ENCODE peak calls at places on chromosome 3, in four cellular contexts. One of them, this sample, is unnamed.

GRCh38 chr3:127525373-127525772 is 65.2 kb downstream of the TPRA1 start:
- DNase-seq in K562: peak; percentile 45
- DNase-seq in GM12878: no peak
- DNase-seq in HepG2: peak; percentile 27
- DNase-seq in this sample: no peak

GRCh38 chr3:33440578-33441321 is 545 bp upstream of the UBP1 start:
- DNase-seq in GM12878: peak; percentile 100
- DNase-seq in K562: peak; percentile 100
- DNase-seq in HepG2: peak; percentile 100
- DNase-seq in this sample: peak; percentile 100

GRCh38 chr3:85933326-85933725 is 974.5 kb downstream of the CADM2 start:
- DNase-seq in HepG2: no peak
- DNase-seq in GM12878: no peak
- DNase-seq in K562: no peak
- DNase-seq in this sample: no peak

GRCh38 chr3:188861847-188862740 is 309.7 kb upstream of the TPRG1 start:
- DNase-seq in HepG2: no peak
- DNase-seq in K562: no peak
- DNase-seq in GM12878: no peak
- DNase-seq in this sample: no peak

GRCh38 chr3:67301556-67301955 is 303.4 kb downstream of the KBTBD8 start:
- DNase-seq in K562: no peak
- DNase-seq in GM12878: no peak
- DNase-seq in HepG2: no peak
- DNase-seq in this sample: no peak

GRCh38 chr3:155603302-155603701 is 141.6 kb downstream of the PLCH1 start:
- DNase-seq in K562: no peak
- DNase-seq in HepG2: no peak
- DNase-seq in GM12878: no peak
- DNase-seq in this sample: no peak

GRCh38 chr3:110101361-110101760 is 764.0 kb upstream of the DPPA4 start:
- DNase-seq in GM12878: no peak
- DNase-seq in HepG2: no peak
- DNase-seq in K562: no peak
- DNase-seq in this sample: no peak

GRCh38 chr3:172260381-172260780 is 187.9 kb downstream of the GHSR start:
- DNase-seq in HepG2: no peak
- DNase-seq in K562: no peak
- DNase-seq in GM12878: no peak
- DNase-seq in this sample: no peak

GRCh38 chr3:149657458-149657795 is 398 bp downstream of the WWTR1 start:
- DNase-seq in HepG2: no peak
- DNase-seq in GM12878: no peak
- DNase-seq in K562: no peak
- DNase-seq in this sample: peak; percentile 71

GRCh38 chr3:4060608-4061007 is 242.6 kb upstream of the SETMAR start:
- DNase-seq in HepG2: no peak
- DNase-seq in GM12878: no peak
- DNase-seq in K562: no peak
- DNase-seq in this sample: no peak

GRCh38 chr3:25090869-25091453 is 337.1 kb upstream of the RARB start:
- DNase-seq in K562: no peak
- DNase-seq in HepG2: no peak
- DNase-seq in GM12878: no peak
- DNase-seq in this sample: no peak

GRCh38 chr3:100850156-100850555 is 140.9 kb downstream of the TFG start:
- DNase-seq in HepG2: no peak
- DNase-seq in K562: no peak
- DNase-seq in GM12878: no peak
- DNase-seq in this sample: no peak

GRCh38 chr3:83934208-83935150 is 1024.3 kb upstream of the CADM2 start:
- DNase-seq in GM12878: peak; percentile 5
- DNase-seq in K562: no peak
- DNase-seq in HepG2: peak; percentile 4
- DNase-seq in this sample: peak; percentile 4

GRCh38 chr3:151327571-151328198 is 1.7 kb downstream of the P2RY13 start:
- DNase-seq in HepG2: no peak
- DNase-seq in GM12878: no peak
- DNase-seq in K562: no peak
- DNase-seq in this sample: peak; percentile 51

GRCh38 chr3:47418167-47419082 is 37.6 kb downstream of the PTPN23 start:
- DNase-seq in GM12878: no peak
- DNase-seq in HepG2: no peak
- DNase-seq in K562: no peak
- DNase-seq in this sample: no peak

GRCh38 chr3:28949580-28949979 is 331.3 kb upstream of the RBMS3 start:
- DNase-seq in HepG2: no peak
- DNase-seq in GM12878: no peak
- DNase-seq in K562: no peak
- DNase-seq in this sample: no peak

GRCh38 chr3:74410276-74410941 is 204.1 kb downstream of the CNTN3 start:
- DNase-seq in HepG2: no peak
- DNase-seq in GM12878: no peak
- DNase-seq in K562: no peak
- DNase-seq in this sample: no peak

GRCh38 chr3:150235799-150236198 is 172.3 kb upstream of the TSC22D2 start:
- DNase-seq in K562: no peak
- DNase-seq in GM12878: no peak
- DNase-seq in HepG2: no peak
- DNase-seq in this sample: no peak

GRCh38 chr3:41224120-41224806 is 25.0 kb downstream of the CTNNB1 start:
- DNase-seq in GM12878: no peak
- DNase-seq in K562: no peak
- DNase-seq in HepG2: no peak
- DNase-seq in this sample: no peak

GRCh38 chr3:71226565-71227281 is 356.8 kb downstream of the FOXP1 start:
- DNase-seq in GM12878: peak; percentile 28
- DNase-seq in HepG2: no peak
- DNase-seq in K562: peak; percentile 49
- DNase-seq in this sample: no peak

GRCh38 chr3:45868213-45868612 is 18.1 kb upstream of the CCR9 start:
- DNase-seq in GM12878: no peak
- DNase-seq in HepG2: no peak
- DNase-seq in K562: no peak
- DNase-seq in this sample: no peak

GRCh38 chr3:159765860-159766294 is 222.8 kb upstream of the IL12A start:
- DNase-seq in K562: no peak
- DNase-seq in GM12878: no peak
- DNase-seq in HepG2: no peak
- DNase-seq in this sample: no peak

GRCh38 chr3:131386429-131386926 is 4.9 kb downstream of the NUDT16 start:
- DNase-seq in HepG2: no peak
- DNase-seq in GM12878: no peak
- DNase-seq in K562: no peak
- DNase-seq in this sample: no peak

GRCh38 chr3:37138816-37139215 is 35.6 kb downstream of the LRRFIP2 start:
- DNase-seq in K562: no peak
- DNase-seq in HepG2: peak; percentile 46
- DNase-seq in GM12878: no peak
- DNase-seq in this sample: no peak

GRCh38 chr3:55873523-55874254 is 386.6 kb upstream of the WNT5A start:
- DNase-seq in GM12878: no peak
- DNase-seq in HepG2: peak; percentile 4
- DNase-seq in K562: no peak
- DNase-seq in this sample: no peak

GRCh38 chr3:45496550-45496949 is 98.0 kb upstream of the LIMD1 start:
- DNase-seq in HepG2: no peak
- DNase-seq in GM12878: no peak
- DNase-seq in K562: no peak
- DNase-seq in this sample: no peak

GRCh38 chr3:36312351-36312750 is 68.0 kb upstream of the STAC start:
- DNase-seq in K562: no peak
- DNase-seq in HepG2: no peak
- DNase-seq in GM12878: no peak
- DNase-seq in this sample: no peak

GRCh38 chr3:48564022-48564421 is 441 bp upstream of the UCN2 start:
- DNase-seq in HepG2: peak; percentile 58
- DNase-seq in K562: no peak
- DNase-seq in GM12878: no peak
- DNase-seq in this sample: no peak

GRCh38 chr3:172294238-172294806 is 153.9 kb downstream of the GHSR start:
- DNase-seq in GM12878: no peak
- DNase-seq in K562: no peak
- DNase-seq in HepG2: no peak
- DNase-seq in this sample: no peak

GRCh38 chr3:51777985-51778384 is 1.1 kb downstream of the IQCF6 start:
- DNase-seq in HepG2: no peak
- DNase-seq in GM12878: no peak
- DNase-seq in K562: no peak
- DNase-seq in this sample: no peak

GRCh38 chr3:58326267-58326932 is 6.3 kb upstream of the PXK start:
- DNase-seq in K562: peak; percentile 70
- DNase-seq in HepG2: no peak
- DNase-seq in GM12878: no peak
- DNase-seq in this sample: no peak

DNA sequence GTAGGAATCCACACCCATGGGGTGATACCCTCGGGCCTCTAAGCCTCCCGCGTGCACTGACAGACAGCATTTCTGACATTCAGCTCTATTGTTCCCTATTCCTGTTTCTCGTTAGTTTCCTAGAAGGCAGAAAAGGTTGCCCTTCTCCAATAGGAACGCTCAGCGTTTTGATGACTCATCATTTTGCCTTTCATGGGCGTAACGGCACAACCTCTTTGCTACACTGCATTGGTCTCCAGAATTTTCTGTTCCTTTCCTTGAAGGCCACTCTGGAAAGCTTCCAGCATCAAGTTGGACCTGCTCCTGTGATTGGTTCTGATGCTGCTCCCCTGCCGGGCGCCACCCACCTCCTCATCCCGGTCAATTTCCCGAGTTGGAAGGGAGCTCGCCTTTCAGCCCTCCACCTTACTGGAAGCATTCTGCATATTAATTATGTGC is 13.0 kb upstream of the TNK2 start:
- DNase-seq in GM12878: no peak
- DNase-seq in K562: peak; percentile 64
- DNase-seq in HepG2: no peak
- DNase-seq in this sample: peak; percentile 48
- H3K27ac ChIP-seq in GM12878: no peak overlapping the region
- H3K27ac ChIP-seq in K562: no peak overlapping the region
- H3K27ac ChIP-seq in HepG2: no peak overlapping the region
- H3K27ac ChIP-seq in this sample: no peak overlapping the region

GRCh38 chr3:170740726-170741591 is 129.0 kb downstream of the RPL22L1 start:
- DNase-seq in GM12878: no peak
- DNase-seq in HepG2: no peak
- DNase-seq in K562: no peak
- DNase-seq in this sample: no peak

GRCh38 chr3:170739410-170739809 is 130.6 kb downstream of the RPL22L1 start:
- DNase-seq in K562: no peak
- DNase-seq in HepG2: no peak
- DNase-seq in GM12878: no peak
- DNase-seq in this sample: no peak

GRCh38 chr3:170741756-170742530 is 128.1 kb downstream of the RPL22L1 start:
- DNase-seq in K562: no peak
- DNase-seq in HepG2: no peak
- DNase-seq in GM12878: no peak
- DNase-seq in this sample: no peak

GRCh38 chr3:170738756-170739155 is 131.2 kb downstream of the RPL22L1 start:
- DNase-seq in HepG2: no peak
- DNase-seq in K562: no peak
- DNase-seq in GM12878: no peak
- DNase-seq in this sample: no peak

DNA sequence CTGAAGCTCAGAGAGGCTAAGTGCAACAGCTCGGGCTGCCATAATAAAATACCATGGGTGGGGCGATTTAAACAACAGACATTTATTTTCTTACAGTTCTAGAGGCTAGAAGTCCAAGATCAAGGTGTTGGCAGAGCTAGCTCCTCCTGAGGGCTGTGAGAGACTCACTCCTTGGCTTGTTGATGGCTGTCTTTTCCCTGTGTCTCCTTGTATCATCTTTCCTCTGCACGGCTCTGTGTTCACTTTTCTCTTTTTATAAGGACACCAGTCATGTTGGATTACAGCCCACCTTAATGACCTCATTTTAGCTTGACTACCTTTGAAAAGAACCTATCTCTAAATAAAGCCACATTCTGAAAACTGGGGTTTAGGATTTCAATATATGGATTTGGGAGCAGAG is 129.7 kb downstream of the RPL22L1 start:
- DNase-seq in GM12878: no peak
- DNase-seq in HepG2: no peak
- DNase-seq in K562: no peak
- DNase-seq in this sample: no peak
- H2AFZ ChIP-seq in GM12878: no peak overlapping the region
- H2AFZ ChIP-seq in HepG2: no peak overlapping the region
- H2AFZ ChIP-seq in K562: peak overlapping the region; percentile 84
- H2AFZ ChIP-seq in this sample: peak overlapping the region; percentile 86

GRCh38 chr3:129412542-129413198 is 15.8 kb downstream of the EFCAB12 start:
- DNase-seq in K562: no peak
- DNase-seq in GM12878: no peak
- DNase-seq in HepG2: no peak
- DNase-seq in this sample: no peak

GRCh38 chr3:129410971-129411370 is 17.5 kb downstream of the EFCAB12 start:
- DNase-seq in GM12878: no peak
- DNase-seq in HepG2: no peak
- DNase-seq in K562: no peak
- DNase-seq in this sample: no peak

GRCh38 chr3:129404610-129405009 is 23.8 kb downstream of the EFCAB12 start:
- DNase-seq in GM12878: no peak
- DNase-seq in K562: no peak
- DNase-seq in HepG2: no peak
- DNase-seq in this sample: no peak

GRCh38 chr3:129413687-129414506 is 14.5 kb downstream of the EFCAB12 start:
- DNase-seq in GM12878: no peak
- DNase-seq in HepG2: peak; percentile 91
- DNase-seq in K562: peak; percentile 78
- DNase-seq in this sample: no peak

GRCh38 chr3:129409541-129409940 is 18.9 kb downstream of the EFCAB12 start:
- DNase-seq in K562: no peak
- DNase-seq in HepG2: no peak
- DNase-seq in GM12878: no peak
- DNase-seq in this sample: no peak
- TF ChIP-seq JUNB in K562: no peak
- TF ChIP-seq JUNB in HepG2: no peak
- TF ChIP-seq JUNB in GM12878: no peak
- TF ChIP-seq JUNB in this sample: no peak

GRCh38 chr3:64642327-64643151 is 45.3 kb downstream of the ADAMTS9 start:
- DNase-seq in HepG2: no peak
- DNase-seq in K562: no peak
- DNase-seq in GM12878: no peak
- DNase-seq in this sample: peak; percentile 40
- H3K27ac ChIP-seq in HepG2: no peak overlapping the region
- H3K27ac ChIP-seq in K562: no peak overlapping the region
- H3K27ac ChIP-seq in GM12878: no peak overlapping the region
- H3K27ac ChIP-seq in this sample: no peak overlapping the region

GRCh38 chr3:114411811-114412803 is 118.3 kb downstream of the TIGIT start:
- DNase-seq in GM12878: no peak
- DNase-seq in HepG2: peak; percentile 47
- DNase-seq in K562: no peak
- DNase-seq in this sample: no peak
- H2AFZ ChIP-seq in GM12878: no peak overlapping the region
- H2AFZ ChIP-seq in HepG2: no peak overlapping the region
- H2AFZ ChIP-seq in K562: no peak overlapping the region
- H2AFZ ChIP-seq in this sample: peak overlapping the region; percentile 34

This sample was measured in GM23338.